ENCODE peak calls at places on chromosomes 2 and 18, in five cellular contexts. One of them, this sample, is unnamed.
A peak's percentile ranks its signal among the peaks of the same experiment; 100 is the strongest.

GRCh38 chr18:62790836-62791772 is 75.8 kb downstream of the PHLPP1 start:
- DNase-seq in tibial nerve: no peak
- DNase-seq in neuronal stem cell: no peak
- DNase-seq in mesendoderm: no peak
- DNase-seq in effector memory CD4-positive, alpha-beta T cell: no peak
- DNase-seq in this sample: no peak

GRCh38 chr2:57182941-57183340 is 863.7 kb upstream of the VRK2 start:
- DNase-seq in tibial nerve: no peak
- DNase-seq in neuronal stem cell: no peak
- DNase-seq in mesendoderm: no peak
- DNase-seq in effector memory CD4-positive, alpha-beta T cell: no peak
- DNase-seq in this sample: no peak

GRCh38 chr2:173574713-173575112 is 220.0 kb downstream of the CDCA7 start:
- DNase-seq in tibial nerve: no peak
- DNase-seq in neuronal stem cell: no peak
- DNase-seq in mesendoderm: no peak
- DNase-seq in effector memory CD4-positive, alpha-beta T cell: no peak
- DNase-seq in this sample: no peak

GRCh38 chr18:74840492-74841167 is 243.0 kb downstream of the ZNF407 start:
- DNase-seq in tibial nerve: no peak
- DNase-seq in neuronal stem cell: no peak
- DNase-seq in mesendoderm: peak; percentile 18
- DNase-seq in effector memory CD4-positive, alpha-beta T cell: no peak
- DNase-seq in this sample: no peak

GRCh38 chr2:239648607-239649006 is 247.8 kb upstream of the HDAC4 start:
- DNase-seq in tibial nerve: no peak
- DNase-seq in neuronal stem cell: no peak
- DNase-seq in mesendoderm: no peak
- DNase-seq in effector memory CD4-positive, alpha-beta T cell: no peak
- DNase-seq in this sample: no peak

GRCh38 chr2:213065583-213066444 is 85.6 kb downstream of the IKZF2 start:
- DNase-seq in tibial nerve: no peak
- DNase-seq in neuronal stem cell: no peak
- DNase-seq in mesendoderm: peak; percentile 62
- DNase-seq in effector memory CD4-positive, alpha-beta T cell: no peak
- DNase-seq in this sample: no peak

GRCh38 chr18:3350566-3351527 is 88.9 kb downstream of the MYL12B start:
- DNase-seq in tibial nerve: no peak
- DNase-seq in neuronal stem cell: no peak
- DNase-seq in mesendoderm: peak; percentile 72
- DNase-seq in effector memory CD4-positive, alpha-beta T cell: no peak
- DNase-seq in this sample: no peak

GRCh38 chr2:239943991-239944441 is 81.1 kb downstream of the NDUFA10 start:
- DNase-seq in tibial nerve: no peak
- DNase-seq in neuronal stem cell: no peak
- DNase-seq in mesendoderm: no peak
- DNase-seq in effector memory CD4-positive, alpha-beta T cell: no peak
- DNase-seq in this sample: no peak

GRCh38 chr2:85698880-85699254 is 4.7 kb downstream of the GNLY start:
- DNase-seq in tibial nerve: no peak
- DNase-seq in neuronal stem cell: no peak
- DNase-seq in mesendoderm: no peak
- DNase-seq in effector memory CD4-positive, alpha-beta T cell: no peak
- DNase-seq in this sample: no peak

GRCh38 chr2:69585855-69586560 is 57.5 kb downstream of the AAK1 start:
- DNase-seq in tibial nerve: no peak
- DNase-seq in neuronal stem cell: no peak
- DNase-seq in mesendoderm: no peak
- DNase-seq in effector memory CD4-positive, alpha-beta T cell: no peak
- DNase-seq in this sample: no peak

GRCh38 chr2:2170861-2171260 is 160.2 kb downstream of the MYT1L start:
- DNase-seq in tibial nerve: no peak
- DNase-seq in neuronal stem cell: no peak
- DNase-seq in mesendoderm: no peak
- DNase-seq in effector memory CD4-positive, alpha-beta T cell: no peak
- DNase-seq in this sample: no peak

GRCh38 chr2:95073856-95074662 is 47.5 kb downstream of the MRPS5 start:
- DNase-seq in tibial nerve: no peak
- DNase-seq in neuronal stem cell: no peak
- DNase-seq in mesendoderm: no peak
- DNase-seq in effector memory CD4-positive, alpha-beta T cell: no peak
- DNase-seq in this sample: no peak

GRCh38 chr2:222641336-222641735 is 14.6 kb downstream of the FARSB start:
- DNase-seq in tibial nerve: no peak
- DNase-seq in neuronal stem cell: no peak
- DNase-seq in mesendoderm: no peak
- DNase-seq in effector memory CD4-positive, alpha-beta T cell: no peak
- DNase-seq in this sample: no peak

GRCh38 chr2:164710252-164710633 is 89.0 kb upstream of the GRB14 start:
- DNase-seq in tibial nerve: no peak
- DNase-seq in neuronal stem cell: no peak
- DNase-seq in mesendoderm: no peak
- DNase-seq in effector memory CD4-positive, alpha-beta T cell: no peak
- DNase-seq in this sample: no peak

GRCh38 chr2:1972428-1972827 is 228.1 kb upstream of the PXDN start:
- DNase-seq in tibial nerve: peak; percentile 16
- DNase-seq in neuronal stem cell: no peak
- DNase-seq in mesendoderm: peak; percentile 22
- DNase-seq in effector memory CD4-positive, alpha-beta T cell: no peak
- DNase-seq in this sample: no peak

GRCh38 chr2:176162911-176163654 is 6.0 kb downstream of the HOXD3 start:
- DNase-seq in tibial nerve: no peak
- DNase-seq in neuronal stem cell: no peak
- DNase-seq in mesendoderm: no peak
- DNase-seq in effector memory CD4-positive, alpha-beta T cell: no peak
- DNase-seq in this sample: no peak

GRCh38 chr2:30664761-30665358 is 142.4 kb downstream of the CAPN13 start:
- DNase-seq in tibial nerve: no peak
- DNase-seq in neuronal stem cell: no peak
- DNase-seq in mesendoderm: peak; percentile 74
- DNase-seq in effector memory CD4-positive, alpha-beta T cell: no peak
- DNase-seq in this sample: no peak

GRCh38 chr2:178309541-178309940 is 115.2 kb downstream of the OSBPL6 start:
- DNase-seq in tibial nerve: no peak
- DNase-seq in neuronal stem cell: no peak
- DNase-seq in mesendoderm: no peak
- DNase-seq in effector memory CD4-positive, alpha-beta T cell: no peak
- DNase-seq in this sample: no peak

GRCh38 chr2:96864343-96865091 is 5.4 kb downstream of the SEMA4C start:
- DNase-seq in tibial nerve: no peak
- DNase-seq in neuronal stem cell: no peak
- DNase-seq in mesendoderm: no peak
- DNase-seq in effector memory CD4-positive, alpha-beta T cell: no peak
- DNase-seq in this sample: no peak

GRCh38 chr2:238857929-238858328 is 10.0 kb downstream of the TWIST2 start:
- DNase-seq in tibial nerve: no peak
- DNase-seq in neuronal stem cell: no peak
- DNase-seq in mesendoderm: no peak
- DNase-seq in effector memory CD4-positive, alpha-beta T cell: no peak
- DNase-seq in this sample: no peak

GRCh38 chr18:8847066-8847755 is 141.9 kb downstream of the MTCL1 start:
- DNase-seq in tibial nerve: no peak
- DNase-seq in neuronal stem cell: no peak
- DNase-seq in mesendoderm: no peak
- DNase-seq in effector memory CD4-positive, alpha-beta T cell: no peak
- DNase-seq in this sample: no peak

GRCh38 chr2:36915627-36916026 is 50.7 kb downstream of the STRN start:
- DNase-seq in tibial nerve: no peak
- DNase-seq in neuronal stem cell: no peak
- DNase-seq in mesendoderm: no peak
- DNase-seq in effector memory CD4-positive, alpha-beta T cell: no peak
- DNase-seq in this sample: no peak

GRCh38 chr2:55157474-55157884 is 74.6 kb downstream of the CLHC1 start:
- DNase-seq in tibial nerve: no peak
- DNase-seq in neuronal stem cell: no peak
- DNase-seq in mesendoderm: peak; percentile 70
- DNase-seq in effector memory CD4-positive, alpha-beta T cell: no peak
- DNase-seq in this sample: no peak

GRCh38 chr18:39415471-39415870 is 1849.9 kb upstream of the CELF4 start:
- DNase-seq in tibial nerve: no peak
- DNase-seq in neuronal stem cell: no peak
- DNase-seq in mesendoderm: no peak
- DNase-seq in effector memory CD4-positive, alpha-beta T cell: no peak
- DNase-seq in this sample: no peak

GRCh38 chr2:119066272-119066804 is 92.2 kb downstream of the C1QL2 start:
- DNase-seq in tibial nerve: no peak
- DNase-seq in neuronal stem cell: no peak
- DNase-seq in mesendoderm: peak; percentile 5
- DNase-seq in effector memory CD4-positive, alpha-beta T cell: no peak
- DNase-seq in this sample: no peak

DNA sequence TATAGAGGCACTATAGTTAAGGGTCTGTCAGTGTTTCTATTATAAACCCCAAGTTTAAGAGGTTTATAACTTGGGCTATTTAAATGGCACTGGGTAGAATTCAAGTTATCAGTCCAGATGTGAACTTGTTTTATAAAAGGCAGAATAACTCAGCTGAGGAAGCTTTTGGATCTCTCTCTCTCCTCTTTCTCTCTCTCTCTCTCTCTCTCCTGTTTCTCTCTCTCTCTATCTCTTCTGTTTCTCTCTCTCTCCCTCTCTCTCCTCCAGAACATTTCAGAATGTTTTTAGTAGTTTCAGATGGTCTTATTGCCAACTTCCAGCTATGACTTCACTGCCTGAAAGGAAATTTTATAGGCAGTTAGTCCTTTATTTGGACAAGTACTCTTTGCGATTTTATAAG is 6.4 kb upstream of the BCL11A start:
- DNase-seq in tibial nerve: no peak
- DNase-seq in neuronal stem cell: no peak
- DNase-seq in mesendoderm: no peak
- DNase-seq in effector memory CD4-positive, alpha-beta T cell: no peak
- DNase-seq in this sample: no peak
- H3K27me3 ChIP-seq in tibial nerve: peaks cover 2% of the 10 kb centered on the region
- H3K27me3 ChIP-seq in neuronal stem cell: peaks cover 2% of the 10 kb centered on the region
- H3K27me3 ChIP-seq in mesendoderm: no peaks in the 10 kb centered on the region
- H3K27me3 ChIP-seq in effector memory CD4-positive, alpha-beta T cell: peaks cover 27% of the 10 kb centered on the region
- H3K27me3 ChIP-seq in this sample: peaks cover 3% of the 10 kb centered on the region

GRCh38 chr2:236523249-236523648 is 46.4 kb upstream of the ACKR3 start:
- DNase-seq in tibial nerve: no peak
- DNase-seq in neuronal stem cell: no peak
- DNase-seq in mesendoderm: no peak
- DNase-seq in effector memory CD4-positive, alpha-beta T cell: no peak
- DNase-seq in this sample: no peak

GRCh38 chr2:236527198-236527640 is 42.4 kb upstream of the ACKR3 start:
- DNase-seq in tibial nerve: no peak
- DNase-seq in neuronal stem cell: no peak
- DNase-seq in mesendoderm: peak; percentile 79
- DNase-seq in effector memory CD4-positive, alpha-beta T cell: no peak
- DNase-seq in this sample: no peak

GRCh38 chr2:236526459-236527197 is 43.0 kb upstream of the ACKR3 start:
- DNase-seq in tibial nerve: no peak
- DNase-seq in neuronal stem cell: no peak
- DNase-seq in mesendoderm: peak; percentile 7
- DNase-seq in effector memory CD4-positive, alpha-beta T cell: no peak
- DNase-seq in this sample: no peak

GRCh38 chr2:236521556-236521955 is 48.1 kb upstream of the ACKR3 start:
- DNase-seq in tibial nerve: no peak
- DNase-seq in neuronal stem cell: no peak
- DNase-seq in mesendoderm: no peak
- DNase-seq in effector memory CD4-positive, alpha-beta T cell: no peak
- DNase-seq in this sample: no peak

DNA sequence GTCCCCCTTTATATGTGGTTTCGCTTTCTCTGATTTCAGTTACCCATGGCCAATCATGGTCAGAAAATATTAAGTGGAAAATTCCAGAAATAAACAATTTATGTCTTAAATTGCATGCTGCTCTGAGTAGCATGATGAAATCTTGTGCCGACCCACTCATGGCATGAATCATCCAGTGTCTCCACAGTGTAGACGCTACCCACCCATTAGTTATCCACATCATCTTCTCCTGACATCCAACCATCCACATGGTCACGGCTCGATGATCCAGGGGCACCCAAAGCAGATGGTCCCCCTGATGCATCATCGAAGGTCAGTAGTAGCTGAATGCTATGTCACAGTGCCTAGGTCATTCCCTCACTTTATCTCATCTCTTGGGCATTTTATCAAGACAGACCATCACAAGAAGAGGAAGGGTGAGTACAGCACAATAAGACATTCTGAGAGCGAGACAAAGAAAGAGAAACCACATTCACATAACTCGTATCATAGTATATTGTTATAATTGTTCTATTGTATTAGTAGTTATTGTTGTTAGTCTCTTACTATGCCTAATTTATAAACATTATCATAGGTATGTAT is 44.1 kb upstream of the ACKR3 start:
- DNase-seq in tibial nerve: no peak
- DNase-seq in neuronal stem cell: no peak
- DNase-seq in mesendoderm: no peak
- DNase-seq in effector memory CD4-positive, alpha-beta T cell: no peak
- DNase-seq in this sample: no peak
- H3K27me3 ChIP-seq in tibial nerve: no peaks in the 10 kb centered on the region
- H3K27me3 ChIP-seq in neuronal stem cell: no peaks in the 10 kb centered on the region
- H3K27me3 ChIP-seq in mesendoderm: no peaks in the 10 kb centered on the region
- H3K27me3 ChIP-seq in effector memory CD4-positive, alpha-beta T cell: peaks cover 3% of the 10 kb centered on the region
- H3K27me3 ChIP-seq in this sample: no peaks in the 10 kb centered on the region

DNA sequence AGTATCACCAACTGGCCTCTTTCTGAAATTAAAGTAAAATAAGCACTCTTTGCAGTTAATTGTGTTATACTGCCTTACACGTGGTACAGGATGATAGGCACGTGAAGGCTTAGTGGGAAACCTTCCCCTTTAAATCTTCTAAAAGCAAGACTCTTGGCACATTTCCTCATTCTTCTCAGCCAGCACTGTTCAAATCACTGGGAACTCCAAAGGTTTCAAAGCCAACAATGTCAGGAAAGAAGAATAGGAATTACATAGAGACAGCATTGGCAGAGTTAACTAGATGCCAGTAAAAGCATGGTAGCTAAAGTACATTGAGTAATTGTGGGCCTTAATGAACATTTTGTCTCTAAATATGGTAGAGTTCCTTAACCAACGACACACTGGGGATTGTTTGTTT is 96.4 kb downstream of the DTNA start:
- DNase-seq in tibial nerve: no peak
- DNase-seq in neuronal stem cell: no peak
- DNase-seq in mesendoderm: no peak
- DNase-seq in effector memory CD4-positive, alpha-beta T cell: no peak
- DNase-seq in this sample: no peak
- H3K27me3 ChIP-seq in tibial nerve: no peaks in the 10 kb centered on the region
- H3K27me3 ChIP-seq in neuronal stem cell: no peaks in the 10 kb centered on the region
- H3K27me3 ChIP-seq in mesendoderm: no peaks in the 10 kb centered on the region
- H3K27me3 ChIP-seq in effector memory CD4-positive, alpha-beta T cell: no peaks in the 10 kb centered on the region
- H3K27me3 ChIP-seq in this sample: no peaks in the 10 kb centered on the region

DNA sequence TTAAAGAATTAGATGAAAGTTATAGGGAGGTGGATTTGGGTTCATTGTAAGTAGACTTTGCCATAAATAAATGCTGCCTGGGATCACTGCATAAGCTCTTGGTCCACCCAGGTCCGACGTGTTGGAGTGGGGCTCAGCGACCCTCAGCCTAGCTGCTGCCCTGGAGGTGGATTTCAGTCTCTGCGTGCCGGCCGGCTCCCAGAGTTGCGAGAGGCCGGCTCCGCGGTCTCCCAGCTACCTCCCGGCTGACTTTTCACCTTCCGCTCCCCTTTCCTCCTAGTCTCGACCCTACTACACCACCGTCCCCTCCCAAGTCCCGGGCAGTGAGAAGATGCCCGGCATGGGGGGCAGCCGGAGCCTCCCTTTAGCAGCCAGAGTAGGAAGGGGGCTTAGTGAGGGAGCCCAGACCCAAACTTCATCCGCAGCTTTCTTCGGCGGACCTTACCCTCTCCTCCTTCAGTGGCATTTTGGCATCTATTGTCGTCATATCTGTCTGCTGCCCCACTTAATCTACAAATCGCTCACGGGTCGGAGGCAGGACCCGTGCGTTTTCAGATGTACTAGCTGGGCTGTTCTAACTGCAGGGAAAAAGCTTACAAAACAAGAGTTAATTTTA is 8.1 kb downstream of the EMX1 start:
- DNase-seq in tibial nerve: no peak
- DNase-seq in neuronal stem cell: no peak
- DNase-seq in mesendoderm: no peak
- DNase-seq in effector memory CD4-positive, alpha-beta T cell: no peak
- DNase-seq in this sample: no peak
- H3K27me3 ChIP-seq in tibial nerve: no peaks in the 10 kb centered on the region
- H3K27me3 ChIP-seq in neuronal stem cell: peaks cover 26% of the 10 kb centered on the region
- H3K27me3 ChIP-seq in mesendoderm: peaks cover 73% of the 10 kb centered on the region
- H3K27me3 ChIP-seq in effector memory CD4-positive, alpha-beta T cell: peaks cover 58% of the 10 kb centered on the region
- H3K27me3 ChIP-seq in this sample: peaks cover 17% of the 10 kb centered on the region

This sample was measured in thoracic aorta.